ENCODE peak calls at places on chromosomes 4 and X, in five cellular contexts. One of them, this sample, is unnamed.
A peak's percentile ranks its signal among the peaks of the same experiment; 100 is the strongest.

GRCh38 chrX:17164936-17165335 is 210.1 kb upstream of the NHS start:
- DNase-seq in IMR-90: no peak
- DNase-seq in PC-3: no peak
- DNase-seq in AG04450: no peak
- DNase-seq in cardiac fibroblast: peak; percentile 1
- DNase-seq in this sample: no peak

GRCh38 chrX:20355187-20355586 is 88.5 kb upstream of the RPS6KA3 start:
- DNase-seq in IMR-90: no peak
- DNase-seq in PC-3: no peak
- DNase-seq in AG04450: no peak
- DNase-seq in cardiac fibroblast: no peak
- DNase-seq in this sample: no peak

GRCh38 chr4:87011340-87012034 is 76.7 kb downstream of the AFF1 start:
- DNase-seq in IMR-90: peak; percentile 89
- DNase-seq in PC-3: peak; percentile 79
- DNase-seq in AG04450: no peak
- DNase-seq in cardiac fibroblast: peak; percentile 96
- DNase-seq in this sample: peak; percentile 92

GRCh38 chrX:24694825-24695224 is 1.1 kb downstream of the POLA1 start:
- DNase-seq in IMR-90: peak; percentile 2
- DNase-seq in PC-3: no peak
- DNase-seq in AG04450: no peak
- DNase-seq in cardiac fibroblast: peak; percentile 6
- DNase-seq in this sample: peak; percentile 4

GRCh38 chrX:84248226-84248625 is 60.2 kb upstream of the RPS6KA6 start:
- DNase-seq in IMR-90: peak; percentile 79
- DNase-seq in PC-3: peak; percentile 52
- DNase-seq in AG04450: peak; percentile 1
- DNase-seq in cardiac fibroblast: peak; percentile 65
- DNase-seq in this sample: peak; percentile 25

GRCh38 chr4:38989487-38989886 is 42.7 kb downstream of the TMEM156 start:
- DNase-seq in IMR-90: peak; percentile 65
- DNase-seq in PC-3: peak; percentile 38
- DNase-seq in AG04450: no peak
- DNase-seq in cardiac fibroblast: peak; percentile 68
- DNase-seq in this sample: no peak

GRCh38 chr4:39469429-39470077 is 10.7 kb downstream of the LIAS start:
- DNase-seq in IMR-90: peak; percentile 87
- DNase-seq in PC-3: peak; percentile 85
- DNase-seq in AG04450: peak; percentile 55
- DNase-seq in cardiac fibroblast: peak; percentile 88
- DNase-seq in this sample: peak; percentile 91

GRCh38 chr4:78781925-78782324 is 5.8 kb downstream of the BMP2K start:
- DNase-seq in IMR-90: no peak
- DNase-seq in PC-3: no peak
- DNase-seq in AG04450: no peak
- DNase-seq in cardiac fibroblast: no peak
- DNase-seq in this sample: no peak

GRCh38 chr4:138404801-138405200 is 162.7 kb upstream of the SLC7A11 start:
- DNase-seq in IMR-90: no peak
- DNase-seq in PC-3: no peak
- DNase-seq in AG04450: no peak
- DNase-seq in cardiac fibroblast: no peak
- DNase-seq in this sample: no peak

GRCh38 chrX:13764765-13765164 is 30.2 kb downstream of the OFD1 start:
- DNase-seq in IMR-90: no peak
- DNase-seq in PC-3: no peak
- DNase-seq in AG04450: no peak
- DNase-seq in cardiac fibroblast: no peak
- DNase-seq in this sample: peak; percentile 3

GRCh38 chrX:147853701-147854100 is 58.0 kb upstream of the FMR1 start:
- DNase-seq in IMR-90: no peak
- DNase-seq in PC-3: no peak
- DNase-seq in AG04450: no peak
- DNase-seq in cardiac fibroblast: no peak
- DNase-seq in this sample: no peak

GRCh38 chr4:53060278-53060677 is 198.2 kb downstream of the RASL11B start:
- DNase-seq in IMR-90: no peak
- DNase-seq in PC-3: no peak
- DNase-seq in AG04450: no peak
- DNase-seq in cardiac fibroblast: no peak
- DNase-seq in this sample: no peak

DNA sequence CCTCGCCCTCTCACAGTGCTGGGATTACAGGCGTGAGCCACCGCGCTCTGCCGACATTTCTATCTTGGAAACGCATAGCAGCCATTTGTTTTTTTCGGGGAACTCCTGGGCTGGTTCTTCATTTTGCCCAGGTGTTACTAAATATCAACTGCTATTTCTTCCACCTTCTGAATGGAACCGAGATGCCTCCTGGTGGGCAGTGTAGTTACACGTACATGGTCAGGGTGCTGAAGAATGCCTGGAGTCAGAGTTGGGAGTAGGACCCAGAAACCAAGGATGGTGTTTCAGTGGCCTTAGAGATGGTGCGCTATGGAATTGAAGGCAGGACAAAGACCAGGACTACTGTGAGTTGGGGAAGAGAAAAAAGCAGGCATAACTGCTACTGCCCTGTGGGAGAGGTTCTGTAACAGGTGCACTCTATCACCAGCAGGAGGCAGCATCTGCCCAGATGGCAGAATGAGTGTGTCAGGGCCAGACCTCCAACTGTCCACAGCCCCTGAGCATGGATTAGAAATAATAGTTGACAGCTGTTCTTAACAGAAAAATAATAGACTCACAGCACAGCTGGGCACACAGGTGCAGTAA is 81.7 kb downstream of the ZC4H2 start:
- DNase-seq in IMR-90: peak; percentile 5
- DNase-seq in PC-3: peak; percentile 64
- DNase-seq in AG04450: no peak
- DNase-seq in cardiac fibroblast: peak; percentile 29
- DNase-seq in this sample: peak; percentile 9
- TF ChIP-seq CTCF in IMR-90: peak; percentile 39
- TF ChIP-seq CTCF in PC-3: peak; percentile 82
- TF ChIP-seq CTCF in AG04450: peak; percentile 44
- TF ChIP-seq CTCF in cardiac fibroblast: peak; percentile 52
- TF ChIP-seq CTCF in this sample: peak; percentile 35

DNA sequence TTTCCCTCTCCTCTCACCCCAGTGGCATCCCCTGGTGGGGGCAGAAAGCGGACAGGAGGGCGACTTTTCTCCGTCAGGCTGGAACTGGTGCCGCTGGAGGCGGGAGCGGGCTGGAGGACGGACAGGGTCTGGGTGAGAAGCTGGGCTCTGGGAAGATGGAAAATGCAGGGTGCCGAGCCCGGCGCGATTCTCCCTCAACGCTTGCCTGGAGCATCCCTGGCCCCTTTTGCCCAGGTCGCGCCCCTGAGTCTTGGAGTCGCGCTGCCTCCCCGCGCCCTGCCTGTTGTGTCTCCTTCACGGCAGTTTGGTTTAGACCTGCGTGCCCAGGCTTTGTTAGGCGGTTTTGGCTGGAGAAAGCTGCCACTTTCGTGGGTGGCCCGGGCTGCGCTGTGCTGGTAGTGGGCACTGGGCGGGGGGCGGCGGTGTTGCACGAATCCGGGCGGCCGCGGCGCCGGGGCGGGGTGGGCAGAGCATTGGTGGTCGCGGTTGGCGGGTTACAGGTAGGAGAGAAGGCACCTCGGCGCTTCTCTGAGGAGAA is 2.0 kb downstream of the ADGRL3 start:
- DNase-seq in IMR-90: no peak
- DNase-seq in PC-3: peak; percentile 14
- DNase-seq in AG04450: no peak
- DNase-seq in cardiac fibroblast: peak; percentile 53
- DNase-seq in this sample: peak; percentile 12
- H3K4me3 ChIP-seq in IMR-90: peak overlapping the region; percentile 62
- H3K4me3 ChIP-seq in PC-3: peak overlapping the region; percentile 65
- H3K4me3 ChIP-seq in AG04450: peak overlapping the region; percentile 54
- H3K4me3 ChIP-seq in cardiac fibroblast: peak overlapping the region; percentile 73
- H3K4me3 ChIP-seq in this sample: peak overlapping the region; percentile 62

DNA sequence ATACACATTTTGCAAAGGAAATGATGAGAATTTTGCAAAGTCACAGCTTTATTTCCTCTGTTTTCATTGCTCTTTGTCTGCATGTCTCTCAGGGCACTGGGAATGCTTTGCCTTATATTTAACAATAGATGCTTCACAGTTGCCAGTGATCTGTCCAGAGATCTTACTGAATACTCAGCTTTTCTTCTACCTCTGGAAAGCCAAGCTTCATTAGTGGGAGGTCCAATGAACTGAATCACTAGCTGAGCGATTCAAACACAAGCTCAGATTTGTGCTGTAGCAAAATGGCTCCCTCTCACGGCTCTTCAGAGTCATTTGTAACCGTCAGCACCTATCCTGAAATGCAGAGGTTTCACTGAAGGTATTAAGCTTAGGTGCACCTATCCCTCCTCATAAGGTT is 138.9 kb downstream of the DCLK2 start:
- DNase-seq in IMR-90: peak; percentile 87
- DNase-seq in PC-3: peak; percentile 61
- DNase-seq in AG04450: no peak
- DNase-seq in cardiac fibroblast: peak; percentile 76
- DNase-seq in this sample: peak; percentile 83
- TF ChIP-seq CTCF in IMR-90: peak; percentile 50
- TF ChIP-seq CTCF in PC-3: peak; percentile 60
- TF ChIP-seq CTCF in AG04450: peak; percentile 54
- TF ChIP-seq CTCF in cardiac fibroblast: peak; percentile 39
- TF ChIP-seq CTCF in this sample: peak; percentile 59

GRCh38 chrX:46791927-46792825 is 33.3 kb upstream of the SLC9A7 start:
- DNase-seq in IMR-90: peak; percentile 92
- DNase-seq in PC-3: peak; percentile 96
- DNase-seq in AG04450: no peak
- DNase-seq in cardiac fibroblast: peak; percentile 94
- DNase-seq in this sample: peak; percentile 91
- H3K4me3 ChIP-seq in IMR-90: no peak overlapping the region
- H3K4me3 ChIP-seq in PC-3: peak overlapping the region; percentile 55
- H3K4me3 ChIP-seq in AG04450: no peak overlapping the region
- H3K4me3 ChIP-seq in cardiac fibroblast: no peak overlapping the region
- H3K4me3 ChIP-seq in this sample: peak overlapping the region; percentile 27

This sample was measured in fibroblast of pulmonary artery.